ENCODE peak calls at places on chromosomes 5 and 9, in nine cellular contexts. N, I, T, D, L, B, Y, O and M are unnamed samples.
A peak's percentile ranks its signal among the peaks of the same experiment; 100 is the strongest.

GRCh38 chr5:125584119-125584518 is 837.7 kb upstream of the ZNF608 start:
- DNase-seq in I (no peak), B (no peak), D (no peak), N (no peak), T (no peak), Y (no peak), L (no peak), O (no peak), M (peak; percentile 79)

GRCh38 chr5:143024227-143024920 is 254.2 kb downstream of the ARHGAP26 start:
- DNase-seq in Y (no peak), D (no peak), T (no peak), N (no peak), I (no peak), O (no peak), L (no peak), B (no peak), M (no peak)

GRCh38 chr9:136835162-136835931 is 6.9 kb upstream of the AJM1 start:
- DNase-seq in O (no peak), B (no peak), I (no peak), T (no peak), Y (no peak), N (no peak), L (no peak), D (no peak), M (no peak)

GRCh38 chr5:53373420-53374188 is 106.8 kb upstream of the FST start:
- DNase-seq in N (no peak), T (no peak), L (no peak), D (no peak), B (no peak), I (no peak), O (no peak), Y (peak; percentile 94), M (no peak)

GRCh38 chr9:5566054-5566618 is 55.8 kb downstream of the PDCD1LG2 start:
- DNase-seq in L (no peak), I (no peak), O (no peak), D (no peak), T (peak; percentile 91), B (no peak), Y (peak; percentile 91), N (no peak), M (no peak)

GRCh38 chr5:173762930-173763329 is 125.2 kb upstream of the CPEB4 start:
- DNase-seq in L (no peak), Y (no peak), D (no peak), B (no peak), T (no peak), N (no peak), O (no peak), I (no peak), M (no peak)

GRCh38 chr5:36915653-36916052 is 39.1 kb downstream of the NIPBL start:
- DNase-seq in I (no peak), O (no peak), N (no peak), D (no peak), B (no peak), Y (no peak), L (no peak), T (no peak), M (no peak)

GRCh38 chr5:133285583-133286021 is 233.8 kb downstream of the HSPA4 start:
- DNase-seq in I (peak; percentile 96), D (peak; percentile 23), T (no peak), Y (peak; percentile 97), L (peak; percentile 46), O (no peak), N (no peak), B (no peak), M (peak; percentile 39)

GRCh38 chr9:86766912-86767311 is 180.4 kb downstream of the GAS1 start:
- DNase-seq in T (no peak), N (peak; percentile 63), O (peak; percentile 45), Y (peak; percentile 98), D (peak; percentile 37), B (no peak), L (no peak), I (no peak), M (peak; percentile 92)

GRCh38 chr5:146588331-146588730 is 72.3 kb upstream of the GPR151 start:
- DNase-seq in N (no peak), L (no peak), I (no peak), T (no peak), B (no peak), Y (peak; percentile 48), D (no peak), O (no peak), M (no peak)

DNA sequence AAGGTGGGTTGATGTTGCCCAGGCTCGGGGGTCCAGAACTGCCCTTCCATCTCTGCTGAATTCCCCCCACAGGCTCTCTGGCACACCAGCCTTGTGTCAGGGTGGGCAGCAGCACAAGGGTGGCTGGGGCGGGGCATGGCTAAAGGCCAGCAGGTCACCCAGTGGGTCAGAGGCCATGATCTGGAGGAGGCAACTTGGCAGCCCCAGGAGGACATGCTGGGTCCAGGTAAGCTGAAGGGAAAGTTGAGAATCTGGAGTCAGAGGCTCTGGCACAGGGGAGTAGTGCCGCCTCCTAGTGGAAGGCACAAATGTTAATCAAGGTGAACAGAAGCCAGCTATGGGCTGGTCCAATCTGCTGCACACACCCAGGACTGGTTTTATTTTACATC is 6.2 kb downstream of the TMEM8B start:
- DNase-seq in B (no peak), L (no peak), D (no peak), T (no peak), I (no peak), O (peak; percentile 42), Y (no peak), N (no peak), M (no peak)
- TF ChIP-seq CTCF in B (no peak), L (no peak), D (no peak), T (peak; percentile 35), I (peak; percentile 28), O (peak; percentile 55), Y (peak; percentile 22), N (no peak), M (peak; percentile 32)

DNA sequence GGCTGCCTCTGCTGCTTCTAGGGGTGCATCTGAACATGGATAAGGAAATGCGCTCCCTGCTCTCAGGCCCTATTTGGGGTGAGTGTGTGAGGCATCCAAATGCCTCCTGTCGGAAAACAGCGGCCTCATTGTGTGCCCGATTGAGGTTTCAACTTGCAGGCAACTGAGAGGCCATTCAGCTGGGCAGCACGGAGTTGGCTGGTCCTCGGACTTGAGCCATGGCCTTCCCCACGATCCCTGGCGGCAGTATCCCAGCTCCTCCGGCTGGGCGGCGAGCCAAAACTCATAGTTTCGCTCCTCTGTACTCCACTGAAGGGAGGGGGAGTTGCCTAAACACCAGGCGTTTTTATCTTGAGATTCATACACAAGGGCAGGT is 597.3 kb upstream of the SGCD start:
- DNase-seq in O (peak; percentile 50), Y (no peak), T (no peak), D (no peak), I (peak; percentile 75), N (peak; percentile 26), L (no peak), B (no peak), M (peak; percentile 44)
- H3K4me3 ChIP-seq in O (peak overlapping the region; percentile 57), Y (no peak overlapping the region), T (no peak overlapping the region), D (no peak overlapping the region), I (peak overlapping the region; percentile 73), N (no peak overlapping the region), L (no peak overlapping the region), B (no peak overlapping the region), M (no peak overlapping the region)

DNA sequence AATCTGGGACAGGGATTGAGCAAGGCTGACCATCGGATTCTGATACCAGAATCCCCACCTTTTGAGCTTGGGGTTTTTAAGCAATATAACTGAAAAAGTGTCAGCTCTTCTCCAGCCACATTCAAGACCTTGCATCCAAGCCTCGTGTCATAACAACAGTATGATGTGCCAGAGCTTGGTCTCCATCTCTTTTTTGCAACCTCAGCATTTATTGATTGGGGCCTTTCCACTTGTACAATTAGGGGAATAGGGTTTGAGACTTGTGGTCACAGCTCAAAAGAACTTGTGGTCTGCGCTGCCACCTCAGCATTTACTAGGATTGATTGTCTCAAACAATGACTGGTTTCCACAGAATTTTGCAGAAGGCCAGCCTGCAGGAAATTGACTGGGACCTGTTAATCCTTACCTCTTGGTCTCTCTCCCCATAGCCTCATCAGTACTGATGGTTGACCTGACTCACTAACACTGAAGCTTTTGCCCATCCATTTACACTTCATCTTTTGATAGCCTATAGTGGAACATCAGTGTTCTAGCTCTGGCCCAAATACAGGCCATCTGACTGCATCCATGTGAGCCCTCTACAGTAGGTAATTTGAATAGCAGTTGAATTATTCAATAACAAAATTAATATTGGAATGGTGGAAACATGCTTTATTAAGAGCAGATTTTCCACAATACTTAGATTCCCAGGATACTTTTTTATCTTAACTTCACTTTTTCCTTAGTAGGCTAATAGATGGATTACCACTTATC is 381.6 kb upstream of the PRR16 start:
- DNase-seq in L (no peak), T (no peak), O (no peak), Y (no peak), I (no peak), D (no peak), B (no peak), N (no peak), M (no peak)
- TF ChIP-seq CTCF in L (no peak), T (no peak), O (no peak), Y (no peak), I (no peak), D (no peak), B (no peak), N (no peak), M (peak; percentile 29)

DNA sequence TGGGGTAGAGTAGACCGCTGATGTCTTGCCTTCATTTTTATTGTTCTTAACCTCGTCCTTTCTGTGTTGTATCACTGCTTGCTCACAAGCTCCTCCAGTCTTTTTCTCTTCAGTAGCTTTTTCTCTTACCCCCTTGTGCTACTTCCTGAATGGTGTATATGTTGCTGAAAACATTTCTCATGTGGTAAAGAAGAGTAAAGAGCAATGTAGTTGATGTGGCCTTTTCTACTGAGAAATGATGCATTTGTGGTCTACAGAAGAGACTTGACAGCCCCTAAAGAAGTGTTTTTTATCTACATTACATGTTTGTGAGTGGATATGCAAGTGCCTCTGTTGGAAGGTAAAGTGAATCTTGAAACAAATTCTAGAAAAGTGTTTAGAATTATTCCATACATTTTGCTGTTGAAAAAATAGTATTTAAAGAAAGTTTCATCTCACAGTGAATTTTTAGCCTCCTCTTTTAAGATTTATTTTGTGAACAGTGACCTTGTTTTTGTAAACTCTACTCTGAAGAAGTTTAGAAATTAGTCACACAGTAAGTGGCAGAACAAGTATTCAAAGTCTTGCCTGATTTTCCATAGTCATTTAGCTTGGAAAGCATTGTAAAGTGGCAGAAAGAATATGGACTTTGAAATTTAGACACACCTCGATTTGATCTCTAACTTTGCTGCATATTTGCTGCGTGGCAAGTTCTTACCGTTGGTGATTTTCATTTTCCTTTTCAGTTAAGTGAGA is 17.4 kb downstream of the CDC42SE2 start:
- DNase-seq in N (no peak), B (no peak), Y (no peak), I (no peak), T (no peak), L (no peak), O (no peak), D (no peak), M (no peak)
- H3K4me3 ChIP-seq in N (no peak overlapping the region), B (peak overlapping the region; percentile 47), Y (peak overlapping the region; percentile 26), I (no peak overlapping the region), T (peak overlapping the region; percentile 44), L (peak overlapping the region; percentile 10), O (no peak overlapping the region), D (no peak overlapping the region), M (no peak overlapping the region)